ENCODE peak calls at places on chromosomes 3 and 15, in seven cellular contexts. H, B, L, W, J, Z and X are unnamed samples.

GRCh38 chr3:58336135-58336882 is 3.6 kb downstream of the PXK start:
- DNase-seq in H (no peak), B (no peak), L (no peak), W (no peak), J (no peak), Z (no peak), X (no peak)

GRCh38 chr15:34049096-34049495 is 10.1 kb upstream of the AVEN start:
- DNase-seq in H (no peak), B (no peak), L (no peak), W (no peak), J (no peak), Z (no peak), X (no peak)

GRCh38 chr15:62783303-62783957 is 259.1 kb upstream of the TPM1 start:
- DNase-seq in H (no peak), B (no peak), L (no peak), W (no peak), J (no peak), Z (no peak), X (no peak)

GRCh38 chr3:123449092-123449985 is 449 bp upstream of the ADCY5 start:
- DNase-seq in H (no peak), B (no peak), L (no peak), W (peak), J (no peak), Z (peak), X (no peak)

GRCh38 chr15:40523611-40524010 is 41.2 kb downstream of the CCDC32 start:
- DNase-seq in H (no peak), B (no peak), L (no peak), W (no peak), J (no peak), Z (no peak), X (no peak)

GRCh38 chr3:115401298-115401697 is 222.0 kb upstream of the GAP43 start:
- DNase-seq in H (no peak), B (no peak), L (no peak), W (no peak), J (no peak), Z (no peak), X (no peak)

GRCh38 chr15:28885630-28886430 is at the start of gene APBA2:
- DNase-seq in H (no peak), B (no peak), L (no peak), W (peak), J (no peak), Z (peak), X (no peak)

GRCh38 chr15:48965972-48966371 is 2.3 kb upstream of the SHC4 start:
- DNase-seq in H (no peak), B (no peak), L (no peak), W (no peak), J (no peak), Z (no peak), X (no peak)

GRCh38 chr3:39183231-39184080 is 8.9 kb downstream of the XIRP1 start:
- DNase-seq in H (no peak), B (no peak), L (no peak), W (no peak), J (no peak), Z (no peak), X (no peak)

GRCh38 chr3:46972396-46972795 is 4.1 kb downstream of the CCDC12 start:
- DNase-seq in H (no peak), B (no peak), L (no peak), W (no peak), J (no peak), Z (no peak), X (no peak)

GRCh38 chr3:71069797-71070196 is 513.7 kb downstream of the FOXP1 start:
- DNase-seq in H (peak), B (peak), L (peak), W (peak), J (no peak), Z (peak), X (peak)

GRCh38 chr3:129627350-129628168 is 21.1 kb upstream of the PLXND1 start:
- DNase-seq in H (peak), B (peak), L (no peak), W (peak), J (peak), Z (peak), X (peak)

GRCh38 chr3:61991706-61992105 is 381.6 kb downstream of the FEZF2 start:
- DNase-seq in H (no peak), B (no peak), L (no peak), W (no peak), J (no peak), Z (no peak), X (no peak)

GRCh38 chr15:63908986-63909385 is 75.2 kb upstream of the HERC1 start:
- DNase-seq in H (no peak), B (no peak), L (no peak), W (no peak), J (no peak), Z (no peak), X (no peak)

GRCh38 chr3:132660056-132660744 is at the start of gene UBA5:
- DNase-seq in H (peak), B (peak), L (peak), W (peak), J (peak), Z (peak), X (peak)

GRCh38 chr15:74937226-74937601 is 659 bp downstream of the COX5A start:
- DNase-seq in H (no peak), B (no peak), L (no peak), W (no peak), J (no peak), Z (no peak), X (no peak)

GRCh38 chr15:43879386-43880355 is 52.9 kb downstream of the WDR76 start:
- DNase-seq in H (no peak), B (no peak), L (no peak), W (no peak), J (no peak), Z (no peak), X (no peak)

GRCh38 chr3:128559486-128560225 is 66.7 kb upstream of the GATA2 start:
- DNase-seq in H (no peak), B (no peak), L (no peak), W (no peak), J (no peak), Z (no peak), X (no peak)

GRCh38 chr3:23874359-23875120 is 42.2 kb downstream of the NKIRAS1 start:
- DNase-seq in H (no peak), B (no peak), L (peak), W (no peak), J (no peak), Z (no peak), X (no peak)

GRCh38 chr15:85973584-85974347 is 105.9 kb upstream of the AGBL1 start:
- DNase-seq in H (no peak), B (no peak), L (no peak), W (peak), J (no peak), Z (peak), X (no peak)

GRCh38 chr3:194572944-194573491 is 60.2 kb downstream of the TMEM44 start:
- DNase-seq in H (no peak), B (no peak), L (no peak), W (peak), J (no peak), Z (no peak), X (no peak)

GRCh38 chr3:195551381-195551978 is 8.4 kb upstream of the PPP1R2 start:
- DNase-seq in H (no peak), B (no peak), L (no peak), W (no peak), J (peak), Z (no peak), X (no peak)

GRCh38 chr3:169607909-169608308 is 55.6 kb downstream of the MECOM start:
- DNase-seq in H (no peak), B (no peak), L (no peak), W (peak), J (no peak), Z (no peak), X (no peak)

GRCh38 chr15:57605491-57605890 is 13.8 kb downstream of the MYZAP start:
- DNase-seq in H (no peak), B (no peak), L (no peak), W (no peak), J (no peak), Z (no peak), X (no peak)

GRCh38 chr3:124986153-124987143 is 51.9 kb upstream of the MUC13 start:
- DNase-seq in H (no peak), B (no peak), L (no peak), W (peak), J (no peak), Z (no peak), X (no peak)

GRCh38 chr3:197021231-197021630 is 8.4 kb downstream of the MELTF start:
- DNase-seq in H (no peak), B (no peak), L (no peak), W (no peak), J (no peak), Z (peak), X (no peak)

GRCh38 chr3:169662215-169663070 is 1.1 kb downstream of the MECOM start:
- DNase-seq in H (no peak), B (no peak), L (no peak), W (peak), J (peak), Z (peak), X (no peak)

GRCh38 chr15:35306361-35306981 is 221.4 kb upstream of the NANOGP8 start:
- DNase-seq in H (no peak), B (no peak), L (no peak), W (no peak), J (no peak), Z (no peak), X (no peak)